ENCODE peak calls at places on chromosomes 12 and 14, in five cellular contexts. E is heart right ventricle, Z is left ventricle myocardium inferior, H is cardiac muscle cell, L is body of pancreas. M is an unnamed sample.

GRCh38 chr12:94261119-94261518 is 112.7 kb downstream of the PLXNC1 start:
- DNase-seq in E (no peak), Z (no peak), H (no peak), L (no peak), M (no peak)

GRCh38 chr12:52587563-52587962 is 13.7 kb downstream of the KRT72 start:
- DNase-seq in E (no peak), Z (no peak), H (no peak), L (no peak), M (no peak)

GRCh38 chr12:124001343-124001742 is 28.3 kb downstream of the ZNF664 start:
- DNase-seq in E (no peak), Z (no peak), H (no peak), L (no peak), M (no peak)

GRCh38 chr12:49389092-49389703 is 21.9 kb downstream of the SPATS2 start:
- DNase-seq in E (no peak), Z (peak), H (no peak), L (no peak), M (no peak)

GRCh38 chr14:77041837-77042557 is 13.5 kb upstream of the IRF2BPL start:
- DNase-seq in E (peak), Z (peak), H (peak), L (peak), M (no peak)

GRCh38 chr12:737117-737739 is 15.2 kb upstream of the WNK1 start:
- DNase-seq in E (no peak), Z (no peak), H (no peak), L (no peak), M (no peak)

GRCh38 chr12:99619389-99620158 is 28.0 kb upstream of the GARIN6 start:
- DNase-seq in E (no peak), Z (no peak), H (peak), L (no peak), M (no peak)

GRCh38 chr12:96070670-96071279 is 35.4 kb upstream of the LTA4H start:
- DNase-seq in E (no peak), Z (no peak), H (peak), L (no peak), M (no peak)

GRCh38 chr12:6201199-6201608 is 1.0 kb downstream of the CD9 start:
- DNase-seq in E (no peak), Z (no peak), H (no peak), L (peak), M (no peak)

GRCh38 chr12:78820946-78821345 is 43.6 kb upstream of the SYT1 start:
- DNase-seq in E (no peak), Z (no peak), H (no peak), L (no peak), M (no peak)

GRCh38 chr14:91897121-91897701 is 29.9 kb upstream of the TC2N start:
- DNase-seq in E (peak), Z (peak), H (peak), L (peak), M (no peak)

GRCh38 chr12:65305346-65305950 is 27.0 kb downstream of the MSRB3 start:
- DNase-seq in E (no peak), Z (no peak), H (no peak), L (no peak), M (no peak)

GRCh38 chr14:64864258-64864657 is 15.4 kb downstream of the SPTB start:
- DNase-seq in E (no peak), Z (no peak), H (no peak), L (no peak), M (no peak)

GRCh38 chr12:95413576-95413975 is 60.4 kb upstream of the METAP2 start:
- DNase-seq in E (no peak), Z (no peak), H (no peak), L (no peak), M (no peak)

GRCh38 chr12:102990419-102990818 is 32.9 kb downstream of the ASCL1 start:
- DNase-seq in E (no peak), Z (no peak), H (no peak), L (no peak), M (no peak)

GRCh38 chr12:82896979-82897378 is 210.3 kb downstream of the TMTC2 start:
- DNase-seq in E (no peak), Z (no peak), H (peak), L (peak), M (no peak)

GRCh38 chr12:110340706-110341105 is 59.7 kb downstream of the ATP2A2 start:
- DNase-seq in E (no peak), Z (no peak), H (no peak), L (no peak), M (no peak)

GRCh38 chr12:110335481-110336045 is 54.5 kb downstream of the ATP2A2 start:
- DNase-seq in E (no peak), Z (no peak), H (no peak), L (no peak), M (no peak)

GRCh38 chr12:110337912-110338710 is 57.1 kb downstream of the ATP2A2 start:
- DNase-seq in E (no peak), Z (no peak), H (no peak), L (no peak), M (no peak)

GRCh38 chr12:110339184-110339952 is 58.3 kb downstream of the ATP2A2 start:
- DNase-seq in E (no peak), Z (no peak), H (no peak), L (no peak), M (no peak)

GRCh38 chr12:110338754-110339153 is 57.7 kb downstream of the ATP2A2 start:
- DNase-seq in E (no peak), Z (no peak), H (no peak), L (no peak), M (no peak)
- TF ChIP-seq CTCF in E (no peak), Z (no peak), H (peak), L (no peak), M (peak)

DNA sequence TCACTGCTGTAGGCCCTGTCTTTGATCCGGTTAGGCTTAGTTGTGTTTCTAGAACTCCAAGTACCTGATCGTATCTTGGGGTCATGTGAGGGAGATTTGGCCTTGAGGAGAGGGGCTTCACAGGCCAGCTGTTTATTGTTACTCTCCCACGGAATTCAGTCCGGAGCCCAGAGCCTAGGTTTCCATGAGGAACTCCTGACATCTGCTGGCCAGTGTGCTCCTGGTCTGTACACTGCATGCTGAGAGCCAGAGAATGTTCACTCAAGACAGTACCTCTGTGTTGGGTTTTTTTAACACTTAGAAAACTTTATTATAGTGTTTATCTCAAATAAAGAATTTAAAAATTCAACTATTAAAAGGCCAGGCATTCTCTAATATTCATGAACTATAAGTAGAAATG is 341.0 kb upstream of the TMEM132C start:
- DNase-seq in E (peak), Z (no peak), H (no peak), L (no peak), M (no peak)
- TF ChIP-seq CTCF in E (peak), Z (peak), H (no peak), L (no peak), M (no peak)

GRCh38 chr14:59509101-59509500 is 24.8 kb downstream of the JKAMP start:
- DNase-seq in E (no peak), Z (no peak), H (no peak), L (no peak), M (no peak)

GRCh38 chr14:59510001-59510400 is 25.7 kb downstream of the JKAMP start:
- DNase-seq in E (no peak), Z (no peak), H (no peak), L (no peak), M (no peak)

GRCh38 chr14:59507752-59508103 is 23.4 kb downstream of the JKAMP start:
- DNase-seq in E (no peak), Z (no peak), H (no peak), L (no peak), M (no peak)

GRCh38 chr14:59510957-59511356 is 26.6 kb downstream of the JKAMP start:
- DNase-seq in E (no peak), Z (no peak), H (no peak), L (no peak), M (no peak)

GRCh38 chr14:59511916-59512530 is 27.7 kb downstream of the JKAMP start:
- DNase-seq in E (no peak), Z (no peak), H (peak), L (no peak), M (no peak)
- TF ChIP-seq CTCF in E (peak), Z (peak), H (peak), L (peak), M (no peak)

GRCh38 chr14:105398044-105398725 is at the start of gene TEX22:
- DNase-seq in E (peak), Z (peak), H (peak), L (peak), M (peak)
- TF ChIP-seq CTCF in E (peak), Z (peak), H (peak), L (no peak), M (no peak)

M was measured in mesothelial cell of epicardium.